ENCODE peak calls at places on chromosomes 5 and 9, in seven cellular contexts. V is stimulated activated naive CD8-positive, alpha-beta T cell treated with anti-CD3 and anti-CD28 coated beads, Interleukin-15, Interleukin-2, amounts not matched to agents 100 U/mL and 50 U/mL, for 24 hours; X is HepG2; N is PC-3; A is HCT116; Z is activated naive CD4-positive, alpha-beta T cell treated with anti-CD3 and anti-CD28 coated beads, Interleukin-2, amount 50 U/mL, for 72 hours; B is thoracic aorta. D is an unnamed sample.
A peak's percentile ranks its signal among the peaks of the same experiment; 100 is the strongest.

GRCh38 chr5:61779743-61780142 is 447.7 kb downstream of the ZSWIM6 start:
- ATAC-seq in V (no peak), X (no peak), N (no peak), A (no peak), Z (no peak), B (no peak), D (no peak)

GRCh38 chr5:67301285-67301904 is 104.8 kb upstream of the CD180 start:
- ATAC-seq in V (no peak), X (no peak), N (peak; percentile 65), A (no peak), Z (no peak), B (peak; percentile 90), D (peak; percentile 84)

GRCh38 chr5:159489779-159490178 is 159.5 kb upstream of the IL12B start:
- ATAC-seq in V (no peak), X (no peak), N (no peak), A (peak; percentile 50), Z (no peak), B (no peak), D (no peak)

GRCh38 chr5:56447232-56447631 is 214.1 kb upstream of the ANKRD55 start:
- ATAC-seq in V (no peak), X (peak; percentile 99), N (no peak), A (no peak), Z (no peak), B (no peak), D (no peak)

GRCh38 chr9:115216873-115217272 is 98.9 kb upstream of the TNC start:
- ATAC-seq in V (no peak), X (no peak), N (no peak), A (no peak), Z (no peak), B (no peak), D (no peak)

GRCh38 chr5:151450605-151451004 is 3.2 kb downstream of the SLC36A1 start:
- ATAC-seq in V (no peak), X (no peak), N (no peak), A (no peak), Z (no peak), B (no peak), D (no peak)

GRCh38 chr9:37575511-37575914 is 667 bp downstream of the FBXO10 start:
- ATAC-seq in V (peak; percentile 42), X (peak; percentile 39), N (no peak), A (no peak), Z (peak; percentile 10), B (no peak), D (peak; percentile 26)

GRCh38 chr9:84068872-84069271 is 88.3 kb downstream of the RMI1 start:
- ATAC-seq in V (no peak), X (no peak), N (no peak), A (no peak), Z (no peak), B (no peak), D (no peak)

GRCh38 chr9:136170291-136170901 is 34.5 kb downstream of the LHX3 start:
- ATAC-seq in V (peak; percentile 61), X (peak; percentile 72), N (peak; percentile 84), A (peak; percentile 95), Z (peak; percentile 85), B (no peak), D (peak; percentile 72)

GRCh38 chr9:33170464-33171156 is 3.5 kb upstream of the B4GALT1 start:
- ATAC-seq in V (no peak), X (no peak), N (no peak), A (peak; percentile 15), Z (no peak), B (no peak), D (no peak)